ENCODE peak calls at places on chromosomes 1 and 21, in nine cellular contexts. Y is kidney, W is sigmoid colon, L is SJSA1, Z is adrenal gland, P is ovary, J is IMR-90, G is HCT116, U is A673. H is an unnamed sample.

GRCh38 chr1:23624440-23624839 is 65.1 kb upstream of the ID3 start:
- DNase-seq in Y (no peak), W (no peak), L (peak; percentile 79), Z (no peak), P (no peak), J (no peak), G (no peak), U (no peak), H (no peak)

GRCh38 chr1:182674346-182675246 is 9.8 kb downstream of the RGS8 start:
- DNase-seq in Y (no peak), W (peak; percentile 70), L (peak; percentile 56), Z (no peak), P (peak; percentile 45), J (no peak), G (no peak), U (no peak), H (no peak)

GRCh38 chr1:154881820-154882535 is 11.9 kb upstream of the KCNN3 start:
- DNase-seq in Y (peak; percentile 18), W (no peak), L (no peak), Z (peak; percentile 27), P (no peak), J (no peak), G (no peak), U (peak; percentile 41), H (peak; percentile 58)

GRCh38 chr1:93081716-93082115 is 2.6 kb downstream of the MTF2 start:
- DNase-seq in Y (no peak), W (no peak), L (no peak), Z (no peak), P (no peak), J (peak; percentile 88), G (no peak), U (peak; percentile 22), H (no peak)

GRCh38 chr1:26043765-26044164 is 2.2 kb downstream of the SLC30A2 start:
- DNase-seq in Y (no peak), W (no peak), L (no peak), Z (no peak), P (no peak), J (no peak), G (no peak), U (no peak), H (no peak)

GRCh38 chr1:39115271-39116110 is 89.0 kb upstream of the MACF1 start:
- DNase-seq in Y (no peak), W (no peak), L (no peak), Z (no peak), P (no peak), J (peak; percentile 88), G (no peak), U (no peak), H (no peak)

GRCh38 chr1:67534627-67535065 is 104.4 kb upstream of the SERBP1 start:
- DNase-seq in Y (no peak), W (no peak), L (peak; percentile 52), Z (no peak), P (no peak), J (peak; percentile 69), G (no peak), U (no peak), H (no peak)

GRCh38 chr1:246280551-246280950 is 226.5 kb downstream of the SMYD3 start:
- DNase-seq in Y (no peak), W (no peak), L (no peak), Z (no peak), P (no peak), J (peak; percentile 60), G (peak; percentile 10), U (peak; percentile 28), H (no peak)

GRCh38 chr1:230869499-230869898 is 1.2 kb upstream of the C1orf198 start:
- DNase-seq in Y (no peak), W (no peak), L (no peak), Z (no peak), P (no peak), J (peak; percentile 71), G (no peak), U (no peak), H (no peak)

GRCh38 chr1:196660912-196661311 is 9.1 kb downstream of the CFH start:
- DNase-seq in Y (no peak), W (no peak), L (no peak), Z (no peak), P (peak; percentile 29), J (peak; percentile 33), G (peak; percentile 23), U (peak; percentile 51), H (no peak)

GRCh38 chr21:35619184-35619583 is 441.1 kb downstream of the SETD4 start:
- DNase-seq in Y (no peak), W (no peak), L (no peak), Z (no peak), P (no peak), J (peak; percentile 93), G (no peak), U (no peak), H (no peak)

DNA sequence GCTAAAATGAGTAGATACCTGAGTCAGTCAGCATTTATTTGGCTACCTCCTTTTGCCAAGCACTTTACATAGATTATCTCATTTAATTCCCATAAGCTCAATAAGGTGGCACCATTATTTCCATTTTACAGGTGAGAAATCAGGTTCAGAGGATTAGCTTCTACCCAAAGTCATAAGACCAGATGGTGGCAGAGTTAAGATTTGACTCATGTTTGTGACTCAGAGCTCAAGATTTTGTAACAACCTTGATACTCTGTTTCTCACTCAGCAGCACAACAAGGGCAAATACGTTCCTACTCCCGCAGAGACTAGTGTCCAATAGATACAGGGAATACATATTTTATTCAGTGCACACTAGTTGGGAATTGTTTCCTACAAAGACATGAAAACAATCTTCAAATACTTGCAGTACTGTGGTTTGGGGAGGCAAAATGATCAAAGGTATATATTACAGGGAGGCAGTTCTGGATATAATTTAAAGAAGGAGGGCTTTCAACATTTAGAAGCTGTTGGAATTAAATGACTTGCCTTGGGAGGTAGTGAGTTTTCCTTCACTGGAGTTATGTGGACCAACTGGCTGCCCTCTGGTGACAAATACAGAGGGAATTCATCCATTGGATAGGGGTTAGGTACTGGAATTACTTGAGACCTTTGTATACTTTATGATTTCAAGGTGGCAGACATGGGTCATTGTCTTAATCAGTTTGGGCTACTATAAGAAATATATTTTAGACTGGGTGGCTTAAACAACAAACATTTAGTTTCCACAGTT is 3.6 kb downstream of the LEPR start:
- DNase-seq in Y (no peak), W (no peak), L (no peak), Z (no peak), P (no peak), J (peak; percentile 88), G (peak; percentile 70), U (no peak), H (no peak)
- H3K4me1 ChIP-seq in Y (peaks cover 25% of the 10 kb centered on the region), W (peaks cover 34% of the 10 kb centered on the region), L (peaks cover 69% of the 10 kb centered on the region), Z (peaks cover 44% of the 10 kb centered on the region), P (peaks cover 16% of the 10 kb centered on the region), J (peaks cover 20% of the 10 kb centered on the region), G (peaks cover 60% of the 10 kb centered on the region), U (peaks cover 5% of the 10 kb centered on the region), H (peaks cover 34% of the 10 kb centered on the region)

DNA sequence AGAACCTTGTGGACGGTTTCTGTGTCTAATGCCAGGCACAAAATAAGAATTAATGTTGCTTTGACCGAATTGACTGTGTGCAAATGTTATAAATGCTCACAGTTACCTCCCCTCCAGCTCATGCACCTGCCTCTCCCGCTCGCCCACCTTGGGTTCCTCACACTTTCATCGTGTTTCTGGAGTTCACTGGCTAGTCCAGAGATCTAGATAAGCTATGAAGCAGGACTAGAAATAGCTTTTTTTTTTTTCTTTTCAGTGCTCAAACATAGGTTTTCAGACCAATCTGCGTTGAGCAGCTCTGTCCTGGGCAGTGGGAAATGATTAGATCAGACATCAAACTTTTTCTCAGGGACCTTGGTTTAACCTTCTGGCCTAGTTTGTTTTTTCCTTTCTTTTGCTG is 11.1 kb downstream of the TENT5C start:
- DNase-seq in Y (no peak), W (no peak), L (no peak), Z (no peak), P (no peak), J (no peak), G (no peak), U (no peak), H (no peak)
- H3K4me1 ChIP-seq in Y (peaks cover 36% of the 10 kb centered on the region), W (peaks cover 33% of the 10 kb centered on the region), L (peaks cover 5% of the 10 kb centered on the region), Z (peaks cover 6% of the 10 kb centered on the region), P (peaks cover 3% of the 10 kb centered on the region), J (peaks cover 25% of the 10 kb centered on the region), G (peaks cover 14% of the 10 kb centered on the region), U (peaks cover 3% of the 10 kb centered on the region), H (peaks cover 12% of the 10 kb centered on the region)

DNA sequence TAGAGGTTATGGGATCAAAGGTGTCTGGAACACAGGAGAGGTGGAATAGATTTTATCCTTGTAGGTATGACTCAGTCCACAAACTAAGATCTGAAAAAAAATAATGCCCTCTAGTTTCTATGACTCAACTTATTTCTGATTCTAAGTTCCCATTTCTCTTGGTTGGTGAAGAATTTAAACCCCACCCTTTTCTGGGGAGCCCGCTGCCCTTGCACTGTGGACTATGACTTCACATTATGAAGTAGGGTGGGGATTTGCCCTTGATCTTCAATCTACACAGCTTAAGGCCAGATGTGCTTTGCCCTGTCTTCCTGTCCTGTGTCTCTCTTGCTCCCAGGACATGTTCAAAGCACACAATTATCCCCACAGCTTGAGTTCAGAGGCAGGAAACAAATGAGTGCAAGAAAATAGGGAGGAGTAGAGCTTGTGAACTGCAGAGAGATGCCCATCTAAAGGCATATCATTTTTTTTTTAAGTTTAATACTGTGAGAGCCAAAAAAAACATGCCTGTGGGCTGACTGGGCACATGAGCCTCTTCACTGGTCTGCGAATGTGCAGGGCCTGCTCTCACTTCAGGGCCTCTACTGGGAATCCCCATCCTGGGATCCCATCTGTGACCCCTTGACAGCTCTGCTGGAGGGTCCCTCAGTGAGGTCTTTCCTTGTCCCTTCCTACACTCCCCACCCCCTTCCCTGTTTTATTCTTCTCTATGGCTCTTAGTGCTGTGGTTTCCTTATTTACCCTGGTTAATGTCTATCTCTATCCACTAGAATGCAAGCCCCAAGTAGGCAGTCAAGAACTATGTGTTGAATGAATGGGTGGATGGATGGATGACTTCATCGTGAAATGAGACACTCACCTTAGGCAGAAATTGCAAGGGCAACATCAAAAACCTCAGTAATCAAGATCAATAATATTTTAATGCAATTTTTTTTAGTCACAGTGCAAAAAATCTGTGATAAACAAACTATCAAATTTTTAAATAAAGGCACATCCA is 61.5 kb downstream of the CD58 start:
- DNase-seq in Y (no peak), W (no peak), L (peak; percentile 74), Z (no peak), P (no peak), J (peak; percentile 84), G (peak; percentile 88), U (no peak), H (no peak)
- H3K4me1 ChIP-seq in Y (peaks cover 3% of the 10 kb centered on the region), W (peaks cover 2% of the 10 kb centered on the region), L (peaks cover 29% of the 10 kb centered on the region), Z (peaks cover 11% of the 10 kb centered on the region), P (no peaks in the 10 kb centered on the region), J (peaks cover 7% of the 10 kb centered on the region), G (peaks cover 66% of the 10 kb centered on the region), U (no peaks in the 10 kb centered on the region), H (peaks cover 21% of the 10 kb centered on the region)

GRCh38 chr21:31137951-31138350 is 99.7 kb upstream of the KRTAP19-8 start:
- DNase-seq in Y (no peak), W (no peak), L (no peak), Z (no peak), P (no peak), J (no peak), G (no peak), U (no peak), H (no peak)

GRCh38 chr21:31143021-31143420 is 104.7 kb upstream of the KRTAP19-8 start:
- DNase-seq in Y (no peak), W (no peak), L (no peak), Z (no peak), P (no peak), J (peak; percentile 2), G (no peak), U (no peak), H (no peak)

GRCh38 chr21:31140025-31140424 is 101.7 kb upstream of the KRTAP19-8 start:
- DNase-seq in Y (no peak), W (no peak), L (no peak), Z (no peak), P (no peak), J (no peak), G (no peak), U (no peak), H (no peak)

GRCh38 chr21:31142600-31142999 is 104.3 kb upstream of the KRTAP19-8 start:
- DNase-seq in Y (no peak), W (no peak), L (no peak), Z (no peak), P (no peak), J (no peak), G (no peak), U (peak; percentile 14), H (no peak)

GRCh38 chr21:31141389-31142021 is 103.2 kb upstream of the KRTAP19-8 start:
- DNase-seq in Y (no peak), W (no peak), L (no peak), Z (no peak), P (no peak), J (no peak), G (no peak), U (no peak), H (no peak)
- H3K4me1 ChIP-seq in Y (no peaks in the 10 kb centered on the region), W (no peaks in the 10 kb centered on the region), L (peaks cover 6% of the 10 kb centered on the region), Z (peaks cover 3% of the 10 kb centered on the region), P (no peaks in the 10 kb centered on the region), J (no peaks in the 10 kb centered on the region), G (no peaks in the 10 kb centered on the region), U (peaks cover 2% of the 10 kb centered on the region), H (no peaks in the 10 kb centered on the region)

H was measured in upper lobe of right lung.